ENCODE peak calls at places on chromosome 3, in five cellular contexts. T, H, E, D and J are unnamed samples.

GRCh38 chr3:126033051-126033745 is 50.7 kb downstream of the SLC41A3 start:
- DNase-seq in T (no peak), H (no peak), E (no peak), D (no peak), J (no peak)

GRCh38 chr3:139297588-139298311 is 46.1 kb upstream of the MRPS22 start:
- DNase-seq in T (no peak), H (no peak), E (no peak), D (no peak), J (no peak)

GRCh38 chr3:45554001-45554691 is 40.4 kb upstream of the LIMD1 start:
- DNase-seq in T (peak; percentile 66), H (peak; percentile 76), E (peak; percentile 73), D (peak; percentile 69), J (peak; percentile 61)

GRCh38 chr3:85313380-85313779 is 354.6 kb downstream of the CADM2 start:
- DNase-seq in T (no peak), H (no peak), E (no peak), D (no peak), J (no peak)

GRCh38 chr3:188051801-188052228 is 102.1 kb upstream of the LPP start:
- DNase-seq in T (peak; percentile 83), H (no peak), E (peak; percentile 69), D (peak; percentile 58), J (peak; percentile 61)

GRCh38 chr3:129892857-129893615 is 475 bp downstream of the TMCC1 start:
- DNase-seq in T (peak; percentile 7), H (peak; percentile 80), E (peak; percentile 15), D (peak; percentile 81), J (peak; percentile 82)

GRCh38 chr3:53725308-53725995 is 120.8 kb downstream of the CHDH start:
- DNase-seq in T (no peak), H (no peak), E (no peak), D (no peak), J (no peak)

GRCh38 chr3:106242779-106243178 is 374.0 kb upstream of the CBLB start:
- DNase-seq in T (no peak), H (no peak), E (no peak), D (no peak), J (no peak)

GRCh38 chr3:150254199-150254786 is 153.8 kb upstream of the TSC22D2 start:
- DNase-seq in T (no peak), H (no peak), E (peak; percentile 39), D (no peak), J (peak; percentile 43)

GRCh38 chr3:29746163-29746562 is 465.3 kb downstream of the RBMS3 start:
- DNase-seq in T (no peak), H (no peak), E (peak; percentile 19), D (no peak), J (no peak)

GRCh38 chr3:46979958-46980497 is 562 bp downstream of the NBEAL2 start:
- DNase-seq in T (no peak), H (no peak), E (no peak), D (peak; percentile 41), J (peak; percentile 70)

GRCh38 chr3:150365132-150365604 is 42.9 kb upstream of the TSC22D2 start:
- DNase-seq in T (peak; percentile 91), H (no peak), E (peak; percentile 85), D (no peak), J (no peak)

GRCh38 chr3:134718736-134719135 is 67.9 kb upstream of the KY start:
- DNase-seq in T (peak; percentile 4), H (no peak), E (peak; percentile 75), D (no peak), J (no peak)

GRCh38 chr3:120424506-120424905 is 26.3 kb downstream of the FSTL1 start:
- DNase-seq in T (no peak), H (no peak), E (no peak), D (peak; percentile 26), J (peak; percentile 58)

GRCh38 chr3:8518138-8518537 is 16.5 kb downstream of the LMCD1 start:
- DNase-seq in T (peak; percentile 90), H (no peak), E (peak; percentile 85), D (no peak), J (no peak)

GRCh38 chr3:194375473-194375872 is 5.9 kb upstream of the LRRC15 start:
- DNase-seq in T (no peak), H (no peak), E (no peak), D (no peak), J (no peak)

DNA sequence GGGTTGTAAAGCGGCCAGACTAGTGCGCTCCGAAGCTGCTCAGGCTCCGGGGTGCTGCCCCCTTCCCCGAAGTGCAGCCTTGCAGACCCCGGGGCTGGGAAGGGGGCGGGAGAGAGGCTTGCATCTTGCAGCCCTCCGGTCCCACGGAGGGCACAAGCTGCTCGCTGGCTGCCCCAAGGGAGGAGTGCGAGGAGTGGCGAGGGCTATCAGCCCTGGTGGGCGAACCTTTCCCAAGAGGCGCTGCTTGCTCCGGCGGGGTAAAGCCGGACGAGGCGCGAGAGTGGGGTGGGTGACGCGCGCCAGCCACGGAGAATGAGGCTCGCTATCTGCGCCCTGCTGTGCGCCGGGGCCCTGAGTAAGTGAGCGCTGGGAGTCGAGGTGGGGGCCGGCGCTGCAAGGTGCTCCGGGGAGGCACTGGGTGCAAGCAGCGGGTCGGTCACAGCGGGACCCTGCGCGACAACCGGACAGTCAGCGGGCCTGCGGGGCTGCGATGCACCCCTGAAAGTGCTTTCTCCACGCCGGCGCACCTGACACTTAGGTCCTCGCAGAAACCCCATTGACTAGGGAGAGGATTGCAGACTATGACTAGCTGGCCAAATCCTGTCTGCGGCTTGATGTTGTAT is 12.7 kb upstream of the TOPBP1 start:
- DNase-seq in T (no peak), H (no peak), E (peak; percentile 3), D (no peak), J (no peak)
- H3K4me3 ChIP-seq in T (no peak overlapping the region), H (no peak overlapping the region), E (no peak overlapping the region), D (peak overlapping the region; percentile 24), J (no peak overlapping the region)

GRCh38 chr3:52025453-52025852 is 29.8 kb upstream of the RPL29 start:
- DNase-seq in T (no peak), H (no peak), E (no peak), D (peak; percentile 34), J (no peak)

GRCh38 chr3:52024765-52025452 is 29.2 kb upstream of the RPL29 start:
- DNase-seq in T (no peak), H (no peak), E (no peak), D (no peak), J (no peak)

GRCh38 chr3:52022323-52023100 is 26.8 kb upstream of the RPL29 start:
- DNase-seq in T (peak; percentile 29), H (no peak), E (peak; percentile 42), D (peak; percentile 68), J (peak; percentile 80)

GRCh38 chr3:52023101-52023770 is 27.5 kb upstream of the RPL29 start:
- DNase-seq in T (no peak), H (no peak), E (no peak), D (peak; percentile 36), J (no peak)

DNA sequence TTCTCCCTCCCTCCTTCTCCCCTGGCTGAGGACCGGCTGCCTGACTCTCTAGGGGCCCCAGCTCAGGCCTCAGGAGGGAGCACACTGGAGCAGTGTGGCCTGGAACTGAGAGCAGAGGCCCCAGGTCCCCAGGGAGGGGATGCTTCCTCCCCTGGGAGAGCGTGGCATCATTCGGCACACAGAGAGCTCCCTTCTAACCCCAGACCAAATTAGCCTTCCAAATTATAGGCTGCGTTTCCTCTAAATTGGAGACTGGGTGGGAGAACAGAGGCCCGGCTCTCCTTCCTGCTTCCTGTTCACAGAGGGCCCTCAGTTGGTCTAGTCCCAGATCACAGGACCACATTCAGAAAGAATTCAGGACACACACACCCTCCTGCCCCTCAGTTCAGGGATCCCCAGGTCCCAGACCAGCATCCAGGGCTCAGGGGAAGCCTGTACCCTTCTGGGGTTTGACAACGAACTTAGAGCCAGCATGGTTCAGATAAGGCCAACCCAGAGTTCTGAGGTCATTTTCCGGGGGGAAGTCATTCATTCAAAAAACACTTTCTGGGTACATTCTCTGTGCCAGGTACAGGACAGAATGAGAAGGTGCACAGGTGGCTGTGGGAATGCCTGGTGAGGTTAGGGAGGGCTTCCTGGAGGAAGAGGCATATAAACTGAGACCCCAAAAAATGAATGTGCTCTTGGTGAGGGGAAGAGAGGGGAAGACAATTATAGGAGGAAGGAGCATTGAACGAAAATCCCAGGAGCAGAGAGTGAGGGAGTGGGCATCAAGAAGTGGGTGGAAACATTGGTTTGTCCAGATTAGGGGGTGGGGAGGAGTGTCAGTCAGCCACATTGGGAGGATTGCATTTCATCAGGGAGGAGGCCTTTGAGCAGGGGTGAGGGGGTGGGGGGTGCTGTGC is 28.4 kb upstream of the RPL29 start:
- DNase-seq in T (no peak), H (peak; percentile 33), E (no peak), D (no peak), J (no peak)
- H3K4me3 ChIP-seq in T (no peak overlapping the region), H (no peak overlapping the region), E (no peak overlapping the region), D (peak overlapping the region; percentile 55), J (peak overlapping the region; percentile 48)

DNA sequence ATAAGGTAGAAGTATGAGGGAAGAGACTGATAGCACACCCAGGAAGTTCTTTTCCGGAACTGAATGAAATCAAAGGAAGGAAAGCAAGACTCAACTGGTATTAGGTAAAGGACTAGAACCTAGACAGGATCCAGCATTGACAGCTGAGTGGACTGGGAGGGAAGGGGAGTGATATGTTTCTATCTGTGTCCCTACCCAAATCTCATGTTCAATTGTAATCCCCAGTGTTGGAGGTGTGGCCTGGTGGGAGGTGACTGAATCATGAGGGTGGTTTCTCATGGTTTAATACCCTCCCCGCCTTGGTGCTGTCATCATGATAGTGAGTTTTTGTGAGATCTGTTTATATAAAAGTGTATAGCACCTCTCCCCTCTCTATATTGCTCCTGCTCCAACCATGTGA is 415.9 kb upstream of the KCNMB2 start:
- DNase-seq in T (no peak), H (no peak), E (no peak), D (no peak), J (no peak)
- H3K4me3 ChIP-seq in T (no peak overlapping the region), H (no peak overlapping the region), E (no peak overlapping the region), D (no peak overlapping the region), J (no peak overlapping the region)

DNA sequence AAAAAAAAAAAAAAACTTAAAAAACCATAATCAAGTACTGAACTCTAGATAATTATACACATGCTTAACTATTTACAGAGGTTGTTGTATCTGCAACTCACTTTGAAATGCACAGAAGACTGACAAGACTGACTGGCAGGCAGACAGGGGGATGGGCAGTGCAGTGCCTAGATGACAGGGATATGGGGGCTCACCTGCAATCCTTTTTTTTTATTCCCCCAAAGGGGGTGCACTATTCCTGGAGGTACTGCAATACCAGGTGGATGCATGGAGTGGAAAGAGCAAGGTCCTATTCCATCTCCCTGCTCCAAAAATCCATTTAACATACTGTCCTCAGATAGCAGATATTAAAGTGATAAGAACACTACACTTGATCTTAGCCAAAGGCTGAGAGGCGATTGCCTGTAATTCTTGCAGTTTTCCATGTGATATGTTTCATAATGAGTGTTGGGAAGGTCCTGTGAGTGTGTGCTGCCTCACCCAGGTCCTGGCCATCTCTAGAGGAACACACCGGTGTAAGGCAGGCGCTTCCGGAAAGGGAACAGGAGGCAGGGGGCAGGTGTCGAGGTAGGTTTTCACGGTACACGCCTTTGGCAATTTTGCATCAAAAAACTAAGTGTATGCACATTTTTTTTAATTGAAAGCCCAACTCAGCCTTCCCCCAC is 22.7 kb downstream of the SEC61A1 start:
- DNase-seq in T (no peak), H (no peak), E (no peak), D (no peak), J (no peak)
- H3K4me3 ChIP-seq in T (peak overlapping the region; percentile 19), H (no peak overlapping the region), E (no peak overlapping the region), D (peak overlapping the region; percentile 70), J (peak overlapping the region; percentile 63)